ENCODE peak calls at places on chromosome 14, in four cellular contexts. H is activated T-helper 1 cell treated with Interleukin-2 at 50 U/mL for 16 hours; E is heart right ventricle; G is stimulated activated CD4-positive, alpha-beta T cell treated with anti-CD3 and anti-CD28 coated beads, Interleukin-2, amount 100 ng/mL, for 24 hours. L is an unnamed sample.

GRCh38 chr14:35818346-35819115 is 7.6 kb upstream of the BRMS1L start:
- DNase-seq in G (peak), E (no peak), H (no peak), L (no peak)

GRCh38 chr14:70622111-70622712 is 19.5 kb upstream of the TTC9 start:
- DNase-seq in H (no peak), E (no peak), G (peak), L (peak)

GRCh38 chr14:81178063-81178462 is 42.7 kb downstream of the GTF2A1 start:
- DNase-seq in E (no peak), G (no peak), H (no peak), L (no peak)

GRCh38 chr14:30874999-30875787 is 834 bp downstream of the COCH start:
- DNase-seq in G (peak), E (peak), H (no peak), L (peak)

GRCh38 chr14:99460793-99461192 is 19.9 kb downstream of the SETD3 start:
- DNase-seq in E (no peak), H (no peak), G (no peak), L (no peak)

GRCh38 chr14:87076146-87076545 is 916.8 kb downstream of the GALC start:
- DNase-seq in G (no peak), E (no peak), H (no peak), L (no peak)

GRCh38 chr14:39228509-39229221 is 5.0 kb upstream of the MIA2 start:
- DNase-seq in G (peak), H (no peak), E (no peak), L (no peak)

GRCh38 chr14:68458840-68459469 is 333.9 kb downstream of the ZFP36L1 start:
- DNase-seq in E (no peak), G (no peak), H (no peak), L (no peak)

GRCh38 chr14:59698793-59699192 is 122.2 kb upstream of the CCDC175 start:
- DNase-seq in H (no peak), E (no peak), G (no peak), L (no peak)

GRCh38 chr14:59004012-59004411 is 184.5 kb upstream of the DAAM1 start:
- DNase-seq in H (no peak), G (no peak), E (no peak), L (no peak)

GRCh38 chr14:104927901-104928300 is 3.2 kb downstream of the PLD4 start:
- DNase-seq in H (no peak), G (no peak), E (no peak), L (no peak)

GRCh38 chr14:102262894-102263462 is 42.0 kb downstream of the MOK start:
- DNase-seq in E (no peak), G (no peak), H (no peak), L (no peak)